ENCODE peak calls at places on chromosomes 2 and 18, in four cellular contexts. One of them, this sample, is unnamed. For H3K4me1, the result is how much of the 10 kb centered on the place peaks cover.

GRCh38 chr2:164911832-164912231 is 43.5 kb downstream of the SLC38A11 start:
- DNase-seq in DND-41: no peak
- DNase-seq in ascending aorta: no peak
- DNase-seq in astrocyte: no peak
- DNase-seq in this sample: no peak

GRCh38 chr2:68765739-68766377 is 31.2 kb downstream of the ARHGAP25 start:
- DNase-seq in DND-41: no peak
- DNase-seq in ascending aorta: no peak
- DNase-seq in astrocyte: peak
- DNase-seq in this sample: no peak

GRCh38 chr2:8045081-8045614 is 636.7 kb upstream of the ID2 start:
- DNase-seq in astrocyte: no peak
- DNase-seq in DND-41: no peak
- DNase-seq in ascending aorta: no peak
- DNase-seq in this sample: no peak

GRCh38 chr18:51724790-51725721 is 527.6 kb upstream of the MEX3C start:
- DNase-seq in DND-41: no peak
- DNase-seq in astrocyte: no peak
- DNase-seq in ascending aorta: no peak
- DNase-seq in this sample: no peak

GRCh38 chr2:50770299-50770698 is 261.6 kb downstream of the NRXN1 start:
- DNase-seq in DND-41: no peak
- DNase-seq in ascending aorta: no peak
- DNase-seq in astrocyte: no peak
- DNase-seq in this sample: no peak

GRCh38 chr2:120014231-120014990 is 1.5 kb downstream of the EPB41L5 start:
- DNase-seq in DND-41: no peak
- DNase-seq in astrocyte: peak
- DNase-seq in ascending aorta: no peak
- DNase-seq in this sample: no peak

GRCh38 chr2:40579247-40579646 is 127.4 kb upstream of the SLC8A1 start:
- DNase-seq in DND-41: no peak
- DNase-seq in ascending aorta: no peak
- DNase-seq in astrocyte: no peak
- DNase-seq in this sample: no peak

GRCh38 chr2:43455735-43456642 is 139.8 kb downstream of the THADA start:
- DNase-seq in ascending aorta: no peak
- DNase-seq in astrocyte: peak
- DNase-seq in DND-41: no peak
- DNase-seq in this sample: no peak

GRCh38 chr2:137050949-137051348 is 285.6 kb downstream of the THSD7B start:
- DNase-seq in astrocyte: no peak
- DNase-seq in DND-41: no peak
- DNase-seq in ascending aorta: no peak
- DNase-seq in this sample: no peak

GRCh38 chr2:86027196-86027912 is 78.3 kb downstream of the POLR1A start:
- DNase-seq in astrocyte: no peak
- DNase-seq in ascending aorta: no peak
- DNase-seq in DND-41: no peak
- DNase-seq in this sample: no peak

GRCh38 chr2:21812766-21813165 is 689.0 kb downstream of the TDRD15 start:
- DNase-seq in astrocyte: no peak
- DNase-seq in DND-41: no peak
- DNase-seq in ascending aorta: no peak
- DNase-seq in this sample: no peak

GRCh38 chr2:230226090-230226551 is 585 bp downstream of the SP140 start:
- DNase-seq in ascending aorta: no peak
- DNase-seq in DND-41: no peak
- DNase-seq in astrocyte: no peak
- DNase-seq in this sample: peak

GRCh38 chr2:203722411-203722810 is 16.0 kb downstream of the CD28 start:
- DNase-seq in DND-41: no peak
- DNase-seq in astrocyte: peak
- DNase-seq in ascending aorta: no peak
- DNase-seq in this sample: no peak

GRCh38 chr2:219035942-219036341 is 5.4 kb downstream of the CFAP65 start:
- DNase-seq in DND-41: no peak
- DNase-seq in ascending aorta: no peak
- DNase-seq in astrocyte: no peak
- DNase-seq in this sample: no peak

GRCh38 chr2:175167792-175168563 is at the start of gene ATF2:
- DNase-seq in ascending aorta: peak
- DNase-seq in DND-41: peak
- DNase-seq in astrocyte: peak
- DNase-seq in this sample: peak

GRCh38 chr2:60759654-60760053 is 3.6 kb downstream of the PAPOLG start:
- DNase-seq in ascending aorta: no peak
- DNase-seq in astrocyte: no peak
- DNase-seq in DND-41: no peak
- DNase-seq in this sample: no peak

GRCh38 chr2:121069434-121069969 is 215.5 kb downstream of the TFCP2L1 start:
- DNase-seq in DND-41: no peak
- DNase-seq in astrocyte: no peak
- DNase-seq in ascending aorta: no peak
- DNase-seq in this sample: no peak

GRCh38 chr18:11529081-11529480 is 80.3 kb upstream of the SLC35G4 start:
- DNase-seq in DND-41: no peak
- DNase-seq in ascending aorta: no peak
- DNase-seq in astrocyte: peak
- DNase-seq in this sample: no peak

GRCh38 chr18:45920367-45920766 is 46.8 kb downstream of the EPG5 start:
- DNase-seq in DND-41: peak
- DNase-seq in astrocyte: peak
- DNase-seq in ascending aorta: peak
- DNase-seq in this sample: no peak

GRCh38 chr2:98726735-98727368 is 4.1 kb downstream of the MGAT4A start:
- DNase-seq in ascending aorta: no peak
- DNase-seq in astrocyte: no peak
- DNase-seq in DND-41: no peak
- DNase-seq in this sample: no peak

GRCh38 chr2:98727758-98728718 is 2.9 kb downstream of the MGAT4A start:
- DNase-seq in astrocyte: no peak
- DNase-seq in ascending aorta: no peak
- DNase-seq in DND-41: peak
- DNase-seq in this sample: peak

GRCh38 chr2:98729652-98730051 is 1.3 kb downstream of the MGAT4A start:
- DNase-seq in ascending aorta: no peak
- DNase-seq in astrocyte: no peak
- DNase-seq in DND-41: no peak
- DNase-seq in this sample: no peak

GRCh38 chr2:98726172-98726725 is 4.7 kb downstream of the MGAT4A start:
- DNase-seq in astrocyte: no peak
- DNase-seq in DND-41: no peak
- DNase-seq in ascending aorta: no peak
- DNase-seq in this sample: peak

DNA sequence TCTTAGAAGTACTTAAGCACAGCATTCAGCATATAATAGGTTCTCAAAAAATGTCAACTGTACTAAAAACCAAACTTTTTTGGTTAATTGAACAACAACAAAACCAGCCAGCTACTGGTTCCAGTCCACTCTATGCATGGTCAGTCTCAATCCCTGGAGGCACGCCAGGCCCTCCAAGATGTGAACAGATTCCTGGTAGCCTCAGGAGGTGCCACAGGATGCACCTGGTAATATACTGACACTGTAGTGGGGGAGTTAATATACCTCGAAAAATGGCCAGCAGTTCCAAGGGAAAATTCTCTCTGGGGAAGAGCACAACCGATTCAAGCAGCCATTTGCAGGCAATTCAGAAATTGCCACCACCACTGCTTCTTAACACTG is 3.6 kb downstream of the MGAT4A start:
- DNase-seq in ascending aorta: no peak
- DNase-seq in astrocyte: no peak
- DNase-seq in DND-41: no peak
- DNase-seq in this sample: no peak
- H3K27ac ChIP-seq in ascending aorta: no peak
- H3K27ac ChIP-seq in astrocyte: no peak
- H3K27ac ChIP-seq in DND-41: peak
- H3K27ac ChIP-seq in this sample: peak

DNA sequence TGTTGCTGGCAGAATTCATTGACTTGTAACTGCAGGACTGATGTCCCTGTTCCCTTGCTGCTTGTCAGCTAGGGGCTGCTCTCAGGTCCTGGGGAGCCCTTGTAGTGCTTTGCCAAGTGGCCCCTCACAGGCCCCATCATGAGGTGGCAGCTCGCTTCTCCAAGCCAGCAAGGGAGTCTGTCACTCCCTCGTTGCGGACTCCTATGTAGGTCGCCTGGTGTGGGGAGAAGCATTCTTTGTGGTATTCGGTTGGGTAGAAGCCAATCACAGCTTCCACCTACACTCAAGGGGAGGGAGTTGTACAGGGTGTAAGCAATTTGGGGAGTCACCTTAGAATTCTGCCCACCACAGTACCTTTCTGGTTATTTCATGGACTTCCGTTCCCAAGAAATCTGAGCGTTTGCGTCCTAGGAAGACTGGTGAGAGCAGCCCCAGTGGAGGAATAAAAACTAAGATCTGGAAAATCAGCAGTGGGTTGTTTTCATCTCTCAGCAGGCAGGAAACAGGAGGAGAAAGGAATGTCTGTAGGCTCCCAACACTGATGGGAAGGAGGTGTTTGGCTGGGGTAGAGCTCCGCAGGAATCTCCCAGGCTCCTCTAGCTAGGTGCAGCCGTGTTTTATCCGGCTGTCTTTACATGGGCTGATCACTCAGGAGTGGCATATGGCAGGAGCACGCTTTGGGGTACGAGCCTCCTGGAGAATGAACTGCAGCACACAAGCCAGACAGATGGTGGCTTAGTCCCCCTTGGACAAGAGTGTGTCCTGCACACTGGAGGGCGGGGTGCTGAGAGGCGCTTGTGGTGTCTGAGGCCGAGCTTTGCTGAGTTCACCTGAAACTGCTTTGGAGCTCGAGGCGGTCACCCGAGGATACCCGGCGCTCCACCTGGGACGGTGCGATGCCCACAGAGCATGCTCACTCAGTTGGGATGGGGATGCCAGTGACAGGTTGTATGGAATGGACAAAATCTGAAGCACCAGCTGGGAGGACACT is 58.3 kb downstream of the LDLRAD4 start:
- DNase-seq in astrocyte: peak
- DNase-seq in DND-41: no peak
- DNase-seq in ascending aorta: no peak
- DNase-seq in this sample: peak
- H3K4me3 ChIP-seq in astrocyte: no peak
- H3K4me3 ChIP-seq in DND-41: no peak
- H3K4me3 ChIP-seq in ascending aorta: no peak
- H3K4me3 ChIP-seq in this sample: no peak

DNA sequence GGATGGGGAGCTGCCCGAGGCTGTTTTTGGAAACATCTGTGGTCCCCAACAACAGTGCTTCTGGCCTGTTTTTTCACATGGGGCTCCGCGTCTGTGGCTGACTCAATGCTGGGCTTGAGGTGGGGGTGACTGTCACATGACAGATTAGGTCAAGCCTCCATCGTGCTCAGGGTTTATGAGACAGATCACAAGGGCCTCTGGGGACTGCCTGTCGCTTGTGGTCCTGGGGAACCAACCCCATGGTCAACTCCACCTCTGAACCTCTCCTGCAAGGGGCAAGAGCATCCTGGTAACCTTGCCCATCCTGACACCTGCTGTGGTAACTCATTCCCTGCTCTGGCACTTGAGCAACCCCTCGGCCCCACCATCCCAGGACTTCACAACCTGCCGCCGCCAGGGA is 47.6 kb upstream of the SH3RF3 start:
- DNase-seq in ascending aorta: peak
- DNase-seq in astrocyte: no peak
- DNase-seq in DND-41: no peak
- DNase-seq in this sample: no peak
- H3K4me1 ChIP-seq in ascending aorta: under half
- H3K4me1 ChIP-seq in astrocyte: under half
- H3K4me1 ChIP-seq in DND-41: under half
- H3K4me1 ChIP-seq in this sample: under half

GRCh38 chr2:231227309-231228162 is 29.1 kb downstream of the ARMC9 start:
- DNase-seq in DND-41: peak
- DNase-seq in astrocyte: peak
- DNase-seq in ascending aorta: peak
- DNase-seq in this sample: peak
- H3K27ac ChIP-seq in DND-41: peak
- H3K27ac ChIP-seq in astrocyte: no peak
- H3K27ac ChIP-seq in ascending aorta: peak
- H3K27ac ChIP-seq in this sample: no peak

GRCh38 chr2:171386627-171387026 is 47.2 kb downstream of the METTL8 start:
- DNase-seq in DND-41: no peak
- DNase-seq in ascending aorta: no peak
- DNase-seq in astrocyte: no peak
- DNase-seq in this sample: no peak
- H3K4me3 ChIP-seq in DND-41: no peak
- H3K4me3 ChIP-seq in ascending aorta: no peak
- H3K4me3 ChIP-seq in astrocyte: no peak
- H3K4me3 ChIP-seq in this sample: no peak

DNA sequence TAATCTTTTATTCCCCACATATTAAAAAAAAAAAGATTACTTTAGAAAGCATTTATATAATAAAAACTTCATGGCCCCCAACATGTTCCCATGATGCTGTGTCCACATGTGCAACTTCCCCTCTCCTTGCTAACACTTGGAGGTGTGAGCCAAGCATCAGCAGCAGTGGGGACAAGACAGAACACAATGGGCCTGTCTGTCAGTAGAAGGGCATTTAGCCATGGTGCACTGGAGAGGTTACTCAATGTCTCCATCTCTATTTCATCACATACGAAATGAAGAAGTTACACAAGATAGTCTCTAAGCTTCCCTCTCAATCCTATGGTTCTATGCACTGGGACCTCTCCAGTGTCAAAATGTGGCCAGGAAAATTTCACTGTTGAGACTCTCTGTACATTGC is 2.5 kb downstream of the VIT start:
- DNase-seq in ascending aorta: no peak
- DNase-seq in astrocyte: no peak
- DNase-seq in DND-41: no peak
- DNase-seq in this sample: no peak
- H3K4me1 ChIP-seq in ascending aorta: under half
- H3K4me1 ChIP-seq in astrocyte: under half
- H3K4me1 ChIP-seq in DND-41: under half
- H3K4me1 ChIP-seq in this sample: under half

GRCh38 chr2:100895402-100895801 is 75.5 kb downstream of the NPAS2 start:
- DNase-seq in DND-41: no peak
- DNase-seq in ascending aorta: no peak
- DNase-seq in astrocyte: no peak
- DNase-seq in this sample: no peak
- H3K27ac ChIP-seq in DND-41: no peak
- H3K27ac ChIP-seq in ascending aorta: no peak
- H3K27ac ChIP-seq in astrocyte: no peak
- H3K27ac ChIP-seq in this sample: no peak